ENCODE peak calls at places on chromosomes 1 and 21, in eight cellular contexts. K, E, S, J, L, O, W and H are unnamed samples.

GRCh38 chr1:63319069-63320023 is 3.0 kb upstream of the FOXD3 start:
- DNase-seq in K (no peak), E (no peak), S (no peak), J (no peak), L (no peak), O (no peak), W (no peak), H (no peak)

GRCh38 chr1:118960567-118961136 is 27.5 kb downstream of the TBX15 start:
- DNase-seq in K (peak; percentile 88), E (no peak), S (no peak), J (no peak), L (no peak), O (no peak), W (peak; percentile 65), H (no peak)

GRCh38 chr1:50305808-50306207 is 117.4 kb downstream of the DMRTA2 start:
- DNase-seq in K (no peak), E (no peak), S (no peak), J (no peak), L (no peak), O (no peak), W (no peak), H (no peak)

GRCh38 chr1:34758751-34759150 is 789 bp upstream of the GJB4 start:
- DNase-seq in K (no peak), E (no peak), S (no peak), J (no peak), L (no peak), O (no peak), W (no peak), H (no peak)

GRCh38 chr1:206011057-206011456 is 7.9 kb upstream of the RAB7B start:
- DNase-seq in K (no peak), E (no peak), S (no peak), J (no peak), L (no peak), O (no peak), W (peak; percentile 54), H (no peak)

GRCh38 chr1:208731976-208732821 is 488.0 kb upstream of the PLXNA2 start:
- DNase-seq in K (no peak), E (no peak), S (no peak), J (no peak), L (no peak), O (no peak), W (peak; percentile 49), H (peak; percentile 63)

GRCh38 chr1:9300623-9301022 is 7.9 kb downstream of the SPSB1 start:
- DNase-seq in K (no peak), E (no peak), S (no peak), J (no peak), L (no peak), O (no peak), W (no peak), H (no peak)

GRCh38 chr1:12173631-12174121 is 6.9 kb downstream of the TNFRSF1B start:
- DNase-seq in K (no peak), E (peak; percentile 29), S (no peak), J (peak; percentile 67), L (no peak), O (no peak), W (no peak), H (peak; percentile 43)

GRCh38 chr1:151012684-151013471 is 4.6 kb downstream of the PRUNE1 start:
- DNase-seq in K (no peak), E (no peak), S (no peak), J (no peak), L (no peak), O (no peak), W (no peak), H (no peak)

GRCh38 chr1:181141431-181141910 is 53.0 kb downstream of the IER5 start:
- DNase-seq in K (peak; percentile 85), E (no peak), S (peak; percentile 29), J (peak; percentile 55), L (no peak), O (no peak), W (peak; percentile 88), H (no peak)

GRCh38 chr1:16618719-16619118 is 5.4 kb upstream of the NBPF1 start:
- DNase-seq in K (no peak), E (no peak), S (peak; percentile 37), J (peak; percentile 52), L (no peak), O (no peak), W (no peak), H (no peak)
- TF ChIP-seq CTCF in K (no peak), E (no peak), S (no peak), J (no peak), L (no peak), O (no peak), W (no peak), H (no peak)

GRCh38 chr1:115088115-115088794 is 1.0 kb downstream of the TSPAN2 start:
- DNase-seq in K (no peak), E (no peak), S (no peak), J (no peak), L (no peak), O (no peak), W (no peak), H (no peak)

GRCh38 chr1:115090547-115090946 is 1.2 kb upstream of the TSPAN2 start:
- DNase-seq in K (no peak), E (no peak), S (no peak), J (no peak), L (no peak), O (no peak), W (no peak), H (no peak)

GRCh38 chr1:115088871-115089442 is 346 bp downstream of the TSPAN2 start:
- DNase-seq in K (no peak), E (no peak), S (no peak), J (no peak), L (no peak), O (no peak), W (no peak), H (no peak)

GRCh38 chr1:115090956-115091355 is 1.7 kb upstream of the TSPAN2 start:
- DNase-seq in K (no peak), E (no peak), S (no peak), J (no peak), L (no peak), O (no peak), W (no peak), H (no peak)

GRCh38 chr1:115089443-115090340 is at the start of gene TSPAN2:
- DNase-seq in K (peak; percentile 54), E (peak; percentile 29), S (peak; percentile 36), J (peak; percentile 76), L (peak; percentile 20), O (no peak), W (no peak), H (no peak)
- TF ChIP-seq CTCF in K (no peak), E (no peak), S (no peak), J (peak; percentile 30), L (peak; percentile 46), O (peak; percentile 52), W (no peak), H (no peak)

GRCh38 chr1:161177112-161177935 is at the start of gene B4GALT3:
- DNase-seq in K (peak; percentile 81), E (peak; percentile 93), S (peak; percentile 95), J (peak; percentile 93), L (no peak), O (no peak), W (peak; percentile 87), H (peak; percentile 90)

GRCh38 chr1:161179698-161180097 is 2.4 kb upstream of the B4GALT3 start:
- DNase-seq in K (no peak), E (no peak), S (no peak), J (no peak), L (no peak), O (no peak), W (no peak), H (no peak)

GRCh38 chr1:161177936-161178244 is 583 bp upstream of the B4GALT3 start:
- DNase-seq in K (no peak), E (no peak), S (no peak), J (no peak), L (no peak), O (no peak), W (no peak), H (no peak)

GRCh38 chr1:161182214-161182613 is 4.9 kb upstream of the B4GALT3 start:
- DNase-seq in K (peak; percentile 30), E (no peak), S (no peak), J (no peak), L (no peak), O (no peak), W (peak; percentile 68), H (peak; percentile 89)

DNA sequence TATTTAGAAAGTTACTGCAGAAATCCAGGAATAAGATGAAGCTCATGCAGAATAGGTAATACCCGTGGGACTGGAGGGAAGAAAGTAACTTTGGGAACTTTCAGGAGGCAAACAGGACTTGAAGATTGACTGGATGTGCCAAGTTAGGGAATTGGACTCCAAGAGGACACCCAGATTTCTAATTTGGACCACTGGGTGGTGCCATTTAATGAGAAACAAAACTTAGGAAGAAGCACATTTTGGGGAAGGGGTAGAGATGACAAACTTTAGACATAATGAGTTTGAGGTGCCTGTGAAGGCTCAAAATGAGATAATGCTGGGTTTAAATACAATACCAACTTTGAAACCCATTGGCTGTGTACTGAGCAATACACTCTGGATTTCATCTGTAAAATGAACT is 3.3 kb upstream of the B4GALT3 start:
- DNase-seq in K (peak; percentile 33), E (no peak), S (no peak), J (no peak), L (no peak), O (no peak), W (peak; percentile 59), H (no peak)
- TF ChIP-seq CTCF in K (peak; percentile 43), E (no peak), S (no peak), J (peak; percentile 20), L (peak; percentile 35), O (peak; percentile 29), W (peak; percentile 56), H (no peak)

GRCh38 chr1:3617806-3618345 is 6.6 kb upstream of the MEGF6 start:
- DNase-seq in K (no peak), E (no peak), S (no peak), J (no peak), L (no peak), O (no peak), W (no peak), H (no peak)

GRCh38 chr1:3618576-3618903 is 6.3 kb upstream of the TPRG1L start:
- DNase-seq in K (no peak), E (no peak), S (no peak), J (no peak), L (no peak), O (no peak), W (no peak), H (no peak)

GRCh38 chr1:3616861-3617260 is 5.6 kb upstream of the MEGF6 start:
- DNase-seq in K (no peak), E (no peak), S (no peak), J (no peak), L (no peak), O (no peak), W (no peak), H (no peak)

GRCh38 chr1:3612123-3612522 is 815 bp upstream of the MEGF6 start:
- DNase-seq in K (no peak), E (no peak), S (no peak), J (no peak), L (no peak), O (no peak), W (no peak), H (no peak)

GRCh38 chr1:3614755-3615742 is 3.7 kb upstream of the MEGF6 start:
- DNase-seq in K (no peak), E (no peak), S (no peak), J (no peak), L (no peak), O (no peak), W (peak; percentile 39), H (peak; percentile 20)
- TF ChIP-seq CTCF in K (peak; percentile 61), E (peak; percentile 28), S (no peak), J (peak; percentile 63), L (peak; percentile 60), O (peak; percentile 82), W (peak; percentile 79), H (peak; percentile 69)

GRCh38 chr21:25561668-25562641 is 45.3 kb downstream of the MRPL39 start:
- DNase-seq in K (peak; percentile 2), E (peak; percentile 32), S (peak; percentile 51), J (peak; percentile 81), L (peak; percentile 27), O (peak; percentile 22), W (no peak), H (peak; percentile 94)
- TF ChIP-seq CTCF in K (no peak), E (no peak), S (no peak), J (peak; percentile 21), L (peak; percentile 47), O (peak; percentile 26), W (no peak), H (peak; percentile 26)